ENCODE peak calls at places on chromosomes 12 and 14, in five cellular contexts. L is GM12878, Q is H1, I is NT2/D1, Z is HepG2. A is an unnamed sample.
A peak's percentile ranks its signal among the peaks of the same experiment; 100 is the strongest.

GRCh38 chr14:41785696-41786095 is 179.0 kb downstream of the LRFN5 start:
- DNase-seq in Z (peak; percentile 10), L (no peak), Q (no peak), I (peak; percentile 1), A (peak; percentile 6)

GRCh38 chr14:55249423-55249822 is 21.8 kb upstream of the FBXO34 start:
- DNase-seq in Q (no peak), I (no peak), Z (no peak), L (no peak), A (no peak)

GRCh38 chr12:57616383-57617101 is 5.3 kb downstream of the ARHGEF25 start:
- DNase-seq in L (no peak), Q (no peak), I (no peak), Z (no peak), A (no peak)

GRCh38 chr12:24922109-24922508 is 26.8 kb downstream of the BCAT1 start:
- DNase-seq in L (no peak), I (no peak), Z (no peak), Q (no peak), A (no peak)

GRCh38 chr12:13452955-13453570 is 256.5 kb downstream of the EMP1 start:
- DNase-seq in L (no peak), I (no peak), Z (no peak), Q (no peak), A (no peak)

GRCh38 chr12:32181498-32182175 is 75.0 kb downstream of the BICD1 start:
- DNase-seq in L (no peak), I (no peak), Q (no peak), Z (no peak), A (no peak)

GRCh38 chr12:57591567-57592325 is 754 bp downstream of the PIP4K2C start:
- DNase-seq in L (no peak), Q (no peak), I (no peak), Z (no peak), A (no peak)

GRCh38 chr14:52043690-52044089 is 25.2 kb downstream of the NID2 start:
- DNase-seq in Q (no peak), Z (peak; percentile 21), I (no peak), L (no peak), A (peak; percentile 78)

GRCh38 chr14:59103396-59103795 is 85.1 kb upstream of the DAAM1 start:
- DNase-seq in Z (no peak), Q (no peak), I (no peak), L (no peak), A (no peak)

GRCh38 chr12:67048371-67048770 is 220.8 kb upstream of the CAND1 start:
- DNase-seq in I (no peak), Q (no peak), L (no peak), Z (no peak), A (no peak)

GRCh38 chr12:63995512-63995911 is 151.0 kb downstream of the SRGAP1 start:
- DNase-seq in Q (no peak), I (no peak), L (no peak), Z (no peak), A (no peak)

GRCh38 chr12:90953956-90954421 is 987 bp downstream of the CCER1 start:
- DNase-seq in Q (peak; percentile 87), L (no peak), Z (peak; percentile 38), I (peak; percentile 46), A (no peak)

GRCh38 chr12:54004841-54005530 is 3.8 kb upstream of the HOXC8 start:
- DNase-seq in I (no peak), L (no peak), Q (no peak), Z (no peak), A (no peak)

GRCh38 chr12:26125451-26126339 is 858 bp upstream of the BHLHE41 start:
- DNase-seq in I (peak; percentile 81), Q (no peak), Z (peak; percentile 36), L (no peak), A (peak; percentile 70)

GRCh38 chr12:114420553-114420952 is 14.6 kb upstream of the TBX5 start:
- DNase-seq in L (no peak), Q (no peak), Z (no peak), I (no peak), A (no peak)
- TF ChIP-seq SUZ12 in L (no peak), Q (no peak), Z (no peak), I (no peak), A (no peak)

GRCh38 chr14:31921741-31922140 is 155.4 kb upstream of the ARHGAP5 start:
- DNase-seq in Z (no peak), I (no peak), L (no peak), Q (no peak), A (no peak)

GRCh38 chr14:31926652-31927347 is 150.3 kb upstream of the ARHGAP5 start:
- DNase-seq in Z (peak; percentile 46), I (no peak), Q (no peak), L (no peak), A (no peak)

GRCh38 chr14:31927348-31927826 is 149.7 kb upstream of the ARHGAP5 start:
- DNase-seq in Q (no peak), L (no peak), I (no peak), Z (peak; percentile 44), A (peak; percentile 32)

GRCh38 chr14:31930070-31930469 is 147.0 kb upstream of the ARHGAP5 start:
- DNase-seq in I (no peak), Z (no peak), Q (no peak), L (no peak), A (no peak)

DNA sequence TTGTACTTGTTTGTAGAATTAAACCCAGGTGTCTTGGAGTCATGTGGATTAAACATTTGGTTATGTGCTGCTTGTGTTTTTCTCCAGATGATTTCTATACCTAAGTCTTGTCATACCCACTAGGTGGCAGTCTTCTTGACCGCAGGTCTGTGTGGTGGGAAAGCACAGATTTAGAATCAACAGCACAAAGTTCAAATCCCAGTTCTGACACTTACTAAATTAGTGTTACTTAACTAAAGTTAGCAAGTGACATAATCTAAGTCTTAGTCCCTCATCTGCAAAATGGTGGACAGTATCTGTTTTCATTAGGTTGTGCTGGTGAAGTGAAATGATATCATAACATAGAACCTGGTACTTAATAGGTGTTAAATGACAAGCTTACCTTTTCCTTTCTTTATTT is 151.0 kb upstream of the ARHGAP5 start:
- DNase-seq in L (no peak), Z (peak; percentile 87), Q (no peak), I (peak; percentile 22), A (peak; percentile 58)
- TF ChIP-seq SUZ12 in L (no peak), Z (no peak), Q (no peak), I (no peak), A (no peak)

GRCh38 chr12:121378736-121379135 is 21.2 kb upstream of the RNF34 start:
- DNase-seq in Q (no peak), I (no peak), Z (no peak), L (no peak), A (no peak)

GRCh38 chr12:121379945-121380344 is 20.0 kb upstream of the RNF34 start:
- DNase-seq in L (no peak), I (no peak), Q (no peak), Z (no peak), A (no peak)

GRCh38 chr12:121371404-121371803 is 19.2 kb upstream of the ANAPC5 start:
- DNase-seq in I (no peak), L (no peak), Q (no peak), Z (peak; percentile 38), A (no peak)

GRCh38 chr12:121373748-121374147 is 21.5 kb upstream of the ANAPC5 start:
- DNase-seq in Z (no peak), L (no peak), Q (no peak), I (no peak), A (no peak)

DNA sequence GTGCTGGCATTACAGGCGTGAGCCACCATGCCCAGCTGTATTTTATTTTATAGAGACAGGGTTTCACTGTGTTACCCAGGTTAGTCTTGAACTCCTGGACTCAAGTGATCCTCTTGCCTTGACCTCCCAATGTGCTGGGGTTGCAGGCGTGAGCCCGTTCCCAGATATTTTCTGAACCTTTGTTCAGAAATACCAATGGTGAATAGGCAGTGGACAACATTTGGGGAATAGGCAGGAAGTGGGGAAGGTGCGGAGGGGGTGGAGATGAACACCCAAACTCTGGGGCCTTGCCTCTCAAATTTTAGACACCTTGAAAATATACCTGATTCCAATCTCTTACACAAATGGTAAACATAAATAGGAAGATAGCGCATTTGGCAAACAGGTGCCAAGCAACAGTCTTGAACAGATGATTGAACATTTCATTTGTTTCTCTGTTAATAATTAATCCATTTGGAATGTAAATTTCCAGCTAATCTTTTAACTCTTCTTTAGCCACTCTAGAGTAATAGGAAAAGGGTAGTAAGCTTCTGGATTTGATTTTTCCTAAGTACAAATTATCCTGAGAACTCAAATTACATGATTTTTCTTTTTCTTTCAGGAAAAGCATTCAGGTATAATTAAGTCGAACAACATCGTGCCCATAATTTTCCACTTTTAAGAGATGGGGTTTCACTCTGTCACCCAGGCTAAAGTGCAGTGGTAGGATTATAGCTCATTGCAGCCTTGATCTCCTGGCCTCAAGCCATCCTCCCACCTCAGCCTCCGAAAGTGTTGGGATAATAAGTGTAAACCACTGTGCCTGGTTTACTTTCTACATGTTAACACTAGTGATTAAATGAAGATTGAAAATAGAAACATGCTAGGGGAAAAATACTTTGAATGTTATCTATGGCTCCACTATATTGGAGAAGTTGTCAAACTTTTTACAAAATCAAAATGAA is 22.9 kb upstream of the RNF34 start:
- DNase-seq in Z (peak; percentile 69), I (no peak), L (no peak), Q (no peak), A (no peak)
- TF ChIP-seq SUZ12 in Z (no peak), I (no peak), L (no peak), Q (no peak), A (no peak)

GRCh38 chr12:45654002-45654401 is 75.5 kb upstream of the ARID2 start:
- DNase-seq in I (no peak), Z (no peak), L (no peak), Q (no peak), A (no peak)

GRCh38 chr12:45658066-45658465 is 71.4 kb upstream of the ARID2 start:
- DNase-seq in L (no peak), Z (no peak), Q (no peak), I (no peak), A (no peak)

GRCh38 chr12:45655753-45656152 is 73.8 kb upstream of the ARID2 start:
- DNase-seq in I (no peak), L (no peak), Z (no peak), Q (no peak), A (no peak)

GRCh38 chr12:45651029-45651428 is 78.5 kb upstream of the ARID2 start:
- DNase-seq in L (no peak), Z (no peak), Q (no peak), I (no peak), A (no peak)

GRCh38 chr12:45655186-45655585 is 74.3 kb upstream of the ARID2 start:
- DNase-seq in I (no peak), Q (no peak), Z (peak; percentile 15), L (no peak), A (peak; percentile 19)
- TF ChIP-seq SUZ12 in I (no peak), Q (no peak), Z (no peak), L (no peak), A (no peak)

GRCh38 chr12:45214739-45215418 is 1.0 kb upstream of the ANO6 start:
- DNase-seq in I (no peak), Q (no peak), Z (no peak), L (no peak), A (no peak)
- TF ChIP-seq SUZ12 in I (no peak), Q (no peak), Z (no peak), L (no peak), A (no peak)

GRCh38 chr12:86727151-86727550 is 471.0 kb upstream of the MGAT4C start:
- DNase-seq in L (no peak), Z (no peak), I (no peak), Q (no peak), A (peak; percentile 7)
- TF ChIP-seq SUZ12 in L (no peak), Z (no peak), I (no peak), Q (no peak), A (no peak)